ENCODE peak calls at places on chromosomes 4 and X, in four cellular contexts. C is spleen, K is prostate gland, L is GM12878. I is an unnamed sample.

GRCh38 chrX:46957299-46957698 is 45.1 kb downstream of the JADE3 start:
- DNase-seq in C (no peak), K (no peak), L (no peak), I (no peak)

GRCh38 chr4:25861951-25862410 is 807 bp downstream of the SEL1L3 start:
- DNase-seq in C (no peak), K (peak; percentile 15), L (no peak), I (no peak)

GRCh38 chr4:130336585-130337217 is 1240.7 kb downstream of the C4orf33 start:
- DNase-seq in C (no peak), K (no peak), L (no peak), I (no peak)

GRCh38 chr4:146308951-146309350 is 94.6 kb downstream of the REELD1 start:
- DNase-seq in C (no peak), K (no peak), L (no peak), I (no peak)

GRCh38 chr4:104064650-104065577 is 345.1 kb upstream of the TACR3 start:
- DNase-seq in C (no peak), K (peak; percentile 5), L (peak; percentile 23), I (no peak)

GRCh38 chr4:173218411-173219125 is 50.0 kb downstream of the GALNT7 start:
- DNase-seq in C (no peak), K (no peak), L (no peak), I (no peak)

GRCh38 chr4:141391293-141391692 is 170.6 kb downstream of the ZNF330 start:
- DNase-seq in C (no peak), K (no peak), L (no peak), I (no peak)

GRCh38 chr4:159725571-159725970 is 622.7 kb downstream of the RAPGEF2 start:
- DNase-seq in C (no peak), K (no peak), L (no peak), I (no peak)

GRCh38 chrX:151174581-151175282 is 1.7 kb upstream of the GPR50 start:
- DNase-seq in C (no peak), K (no peak), L (no peak), I (no peak)

GRCh38 chr4:63349674-63350025 is 1059.6 kb downstream of the TECRL start:
- DNase-seq in C (no peak), K (no peak), L (no peak), I (no peak)

GRCh38 chrX:101417981-101418841 is 10.2 kb downstream of the HNRNPH2 start:
- DNase-seq in C (peak; percentile 92), K (peak; percentile 22), L (no peak), I (peak; percentile 39)

GRCh38 chrX:149185087-149185486 is 320.0 kb downstream of the IDS start:
- DNase-seq in C (no peak), K (no peak), L (no peak), I (no peak)

GRCh38 chrX:121455890-121456289 is 408.5 kb downstream of the GLUD2 start:
- DNase-seq in C (no peak), K (no peak), L (no peak), I (no peak)

GRCh38 chr4:83890231-83890630 is 354.3 kb downstream of the GPAT3 start:
- DNase-seq in C (no peak), K (no peak), L (no peak), I (no peak)

GRCh38 chr4:38315296-38315695 is 348.7 kb upstream of the KLF3 start:
- DNase-seq in C (no peak), K (no peak), L (no peak), I (no peak)

GRCh38 chr4:142406051-142406549 is 440.0 kb downstream of the INPP4B start:
- DNase-seq in C (no peak), K (no peak), L (peak; percentile 7), I (no peak)

GRCh38 chr4:113768952-113769351 is 7.4 kb upstream of the CAMK2D start:
- DNase-seq in C (no peak), K (no peak), L (no peak), I (no peak)

GRCh38 chrX:20545538-20545937 is 278.8 kb upstream of the RPS6KA3 start:
- DNase-seq in C (no peak), K (no peak), L (no peak), I (no peak)

GRCh38 chr4:116925900-116926457 is 159.4 kb downstream of the TRAM1L1 start:
- DNase-seq in C (peak; percentile 70), K (no peak), L (no peak), I (no peak)

GRCh38 chr4:142095886-142096605 is 459.7 kb downstream of the IL15 start:
- DNase-seq in C (no peak), K (peak; percentile 73), L (no peak), I (no peak)

GRCh38 chr4:8205749-8206611 is 6.9 kb downstream of the SH3TC1 start:
- DNase-seq in C (peak; percentile 87), K (peak; percentile 57), L (no peak), I (no peak)

GRCh38 chr4:102760645-102761477 is at the start of gene MANBA:
- DNase-seq in C (peak; percentile 99), K (peak; percentile 77), L (no peak), I (peak; percentile 92)

GRCh38 chrX:63657821-63658220 is 127.2 kb downstream of the ARHGEF9 start:
- DNase-seq in C (no peak), K (no peak), L (no peak), I (no peak)

GRCh38 chr4:98469776-98470175 is 188.6 kb downstream of the TSPAN5 start:
- DNase-seq in C (no peak), K (no peak), L (no peak), I (no peak)

GRCh38 chr4:98446499-98447375 is 185.6 kb downstream of the RAP1GDS1 start:
- DNase-seq in C (peak; percentile 90), K (no peak), L (peak; percentile 61), I (no peak)

GRCh38 chr4:45294464-45294863 is 568.1 kb upstream of the GNPDA2 start:
- DNase-seq in C (no peak), K (no peak), L (no peak), I (no peak)

GRCh38 chr4:80705311-80705710 is 325.2 kb upstream of the BMP3 start:
- DNase-seq in C (no peak), K (no peak), L (no peak), I (no peak)

GRCh38 chrX:10049246-10049645 is 82.1 kb downstream of the CLDN34 start:
- DNase-seq in C (no peak), K (no peak), L (no peak), I (no peak)

GRCh38 chrX:10048695-10049094 is 81.5 kb downstream of the CLDN34 start:
- DNase-seq in C (no peak), K (peak; percentile 33), L (no peak), I (no peak)

GRCh38 chrX:10047631-10048030 is 80.5 kb downstream of the CLDN34 start:
- DNase-seq in C (no peak), K (no peak), L (no peak), I (no peak)

GRCh38 chrX:10047133-10047532 is 80.0 kb downstream of the CLDN34 start:
- DNase-seq in C (no peak), K (no peak), L (no peak), I (no peak)

DNA sequence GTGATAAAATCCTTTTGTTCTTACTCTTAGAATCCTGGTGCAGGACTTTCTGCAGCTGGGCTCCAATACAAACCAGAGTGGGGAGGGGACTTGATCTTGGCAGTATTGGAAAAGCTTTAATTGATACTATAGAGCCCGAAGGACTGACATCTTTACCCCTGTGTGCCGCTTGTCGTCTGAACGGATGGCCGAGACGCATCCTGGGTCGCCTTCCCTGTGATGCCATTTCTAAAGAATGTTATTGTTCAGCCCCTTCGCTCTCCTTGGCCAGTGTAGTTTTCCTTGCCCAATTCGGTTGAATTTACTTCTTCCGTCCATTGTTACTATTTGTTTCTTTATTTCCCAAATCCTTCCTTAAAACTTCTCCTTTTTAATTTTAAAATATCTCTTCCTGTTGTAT is 80.9 kb downstream of the CLDN34 start:
- DNase-seq in C (no peak), K (no peak), L (no peak), I (no peak)
- TF ChIP-seq POLR2A in C (no peak), K (no peak), L (no peak), I (no peak)

DNA sequence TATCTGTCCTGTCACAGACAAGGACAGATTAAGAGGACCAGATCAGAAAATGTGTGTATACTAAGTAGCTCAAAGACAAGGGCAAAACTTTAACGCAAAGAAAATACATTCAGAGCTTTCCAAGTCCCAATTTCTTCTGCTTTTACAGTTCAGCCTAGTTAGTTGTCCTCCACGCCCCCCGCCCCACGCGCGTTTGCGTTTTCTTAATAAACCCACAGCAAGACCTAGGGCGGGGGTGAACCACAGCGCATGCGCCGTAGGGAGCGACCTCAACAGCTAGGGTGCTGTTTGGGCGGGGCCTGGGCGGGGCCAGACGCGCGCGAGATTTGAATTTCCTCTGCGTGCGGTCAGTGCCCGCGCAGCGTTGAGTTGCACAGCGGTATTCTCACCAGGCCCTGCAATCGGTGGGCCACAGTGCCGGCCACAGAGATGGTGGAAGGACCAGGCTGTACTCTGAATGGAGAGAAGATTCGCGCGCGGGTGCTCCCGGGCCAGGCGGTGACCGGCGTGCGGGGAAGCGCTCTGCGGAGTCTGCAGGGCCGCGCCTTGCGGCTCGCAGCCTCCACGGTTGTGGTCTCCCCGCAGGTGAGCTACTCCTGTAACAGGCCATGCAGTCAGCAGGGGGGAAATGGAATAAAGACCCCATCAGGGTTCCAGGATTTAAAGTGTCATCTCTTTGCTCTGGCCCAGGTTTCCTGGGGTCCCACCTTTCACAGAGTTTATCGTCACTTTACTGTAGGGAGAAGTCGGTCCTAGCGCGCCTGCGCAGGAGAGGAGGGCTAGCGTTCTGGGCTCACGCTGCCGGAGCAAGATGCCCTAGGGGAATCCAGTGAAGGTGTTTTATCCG is at the start of gene NEIL3:
- DNase-seq in C (peak; percentile 97), K (peak; percentile 56), L (peak; percentile 54), I (peak; percentile 70)
- TF ChIP-seq POLR2AphosphoS5 in C (no peak), K (no peak), L (peak; percentile 45), I (no peak)

GRCh38 chrX:37608156-37608555 is 36.7 kb downstream of the LANCL3 start:
- DNase-seq in C (no peak), K (no peak), L (no peak), I (no peak)

GRCh38 chrX:37613898-37614297 is 42.4 kb downstream of the LANCL3 start:
- DNase-seq in C (no peak), K (no peak), L (no peak), I (no peak)

GRCh38 chrX:37603938-37604409 is 32.5 kb downstream of the LANCL3 start:
- DNase-seq in C (no peak), K (no peak), L (peak; percentile 2), I (no peak)

GRCh38 chrX:37609727-37610126 is 38.3 kb downstream of the LANCL3 start:
- DNase-seq in C (no peak), K (no peak), L (no peak), I (no peak)
- TF ChIP-seq POLR2A in C (no peak), K (no peak), L (no peak), I (no peak)

DNA sequence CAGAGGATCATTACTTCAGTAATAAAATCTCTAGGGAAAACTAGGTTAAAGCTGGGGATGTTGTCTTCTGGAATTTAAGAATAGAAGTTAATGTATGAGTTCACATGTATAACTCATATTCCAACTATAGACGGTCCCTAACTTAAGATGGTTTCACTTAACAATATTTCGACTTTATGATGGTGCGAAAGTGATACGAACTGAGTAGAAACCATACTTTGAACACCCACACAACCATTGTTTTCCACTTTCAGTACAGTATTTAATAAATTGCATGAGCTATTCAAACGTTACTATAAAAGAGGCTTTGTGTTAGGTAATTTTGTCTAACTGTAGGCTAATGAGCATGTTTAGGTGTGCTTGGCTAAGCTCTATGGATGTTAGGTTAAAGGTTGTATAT is 38.7 kb downstream of the CCSER1 start:
- DNase-seq in C (no peak), K (no peak), L (peak; percentile 25), I (no peak)
- TF ChIP-seq POLR2AphosphoS5 in C (no peak), K (no peak), L (no peak), I (no peak)

GRCh38 chr4:74654230-74654681 is 140.1 kb downstream of the BTC start:
- DNase-seq in C (no peak), K (no peak), L (peak; percentile 21), I (no peak)
- TF ChIP-seq POLR2A in C (no peak), K (no peak), L (no peak), I (no peak)

GRCh38 chrX:37918703-37919102 is 71.3 kb upstream of the DYNLT3 start:
- DNase-seq in C (no peak), K (no peak), L (no peak), I (no peak)
- TF ChIP-seq POLR2AphosphoS5 in C (no peak), K (no peak), L (no peak), I (no peak)

I was measured in GM12892.